ENCODE peak calls at places on chromosomes 7 and 10, in four cellular contexts. F is activated gamma-delta T cell, A is left ventricle myocardium superior, B is mesenchymal stem cell. D is an unnamed sample.

GRCh38 chr10:119029613-119030420 is at the start of gene NANOS1:
- DNase-seq in F (no peak), A (no peak), B (no peak), D (peak)

GRCh38 chr7:44380179-44380830 is 54.9 kb upstream of the CAMK2B start:
- DNase-seq in F (no peak), A (no peak), B (no peak), D (no peak)

GRCh38 chr10:79221110-79222051 is 125.9 kb upstream of the PPIF start:
- DNase-seq in F (no peak), A (peak), B (peak), D (no peak)

GRCh38 chr10:93471110-93471651 is 11.0 kb downstream of the MYOF start:
- DNase-seq in F (no peak), A (no peak), B (peak), D (no peak)

GRCh38 chr7:51067757-51068156 is 248.9 kb downstream of the COBL start:
- DNase-seq in F (no peak), A (peak), B (peak), D (peak)

GRCh38 chr10:7035111-7035761 is 375.6 kb downstream of the SFMBT2 start:
- DNase-seq in F (no peak), A (no peak), B (no peak), D (no peak)

GRCh38 chr10:60224129-60224705 is 165.5 kb downstream of the ANK3 start:
- DNase-seq in F (no peak), A (no peak), B (no peak), D (no peak)

GRCh38 chr7:105353752-105354328 is 34.9 kb downstream of the SRPK2 start:
- DNase-seq in F (no peak), A (peak), B (peak), D (no peak)

GRCh38 chr10:17744395-17744841 is 7.6 kb upstream of the TMEM236 start:
- DNase-seq in F (no peak), A (no peak), B (no peak), D (no peak)

GRCh38 chr10:122485670-122486069 is 24.3 kb downstream of the HTRA1 start:
- DNase-seq in F (no peak), A (no peak), B (peak), D (no peak)

GRCh38 chr7:18895456-18895855 is 222.0 kb downstream of the TWIST1 start:
- DNase-seq in F (no peak), A (no peak), B (peak), D (no peak)

GRCh38 chr10:47195274-47195885 is 104.6 kb upstream of the GDF10 start:
- DNase-seq in F (no peak), A (no peak), B (no peak), D (no peak)

GRCh38 chr10:46236941-46237681 is 49.7 kb upstream of the ANTXRL start:
- DNase-seq in F (no peak), A (peak), B (no peak), D (no peak)

D was measured in NCI-H146.